ENCODE peak calls at places on chromosomes 7 and 10, in eight cellular contexts. One of them, this sample, is unnamed.

GRCh38 chr7:3134715-3135114 is 91.0 kb upstream of the CARD11 start:
- DNase-seq in IMR-90: no peak
- DNase-seq in Panc1: no peak
- DNase-seq in tibial artery: no peak
- DNase-seq in heart right ventricle: no peak
- DNase-seq in astrocyte of the spinal cord: no peak
- DNase-seq in GM12865: no peak
- DNase-seq in CD8-positive, alpha-beta T cell: no peak
- DNase-seq in this sample: no peak

GRCh38 chr10:71302874-71303568 is 16.0 kb upstream of the SLC29A3 start:
- DNase-seq in IMR-90: peak; percentile 61
- DNase-seq in Panc1: peak; percentile 24
- DNase-seq in tibial artery: no peak
- DNase-seq in heart right ventricle: no peak
- DNase-seq in astrocyte of the spinal cord: peak; percentile 56
- DNase-seq in GM12865: peak; percentile 64
- DNase-seq in CD8-positive, alpha-beta T cell: no peak
- DNase-seq in this sample: no peak

GRCh38 chr10:60816624-60817023 is 38.3 kb downstream of the CDK1 start:
- DNase-seq in IMR-90: peak; percentile 90
- DNase-seq in Panc1: peak; percentile 72
- DNase-seq in tibial artery: no peak
- DNase-seq in heart right ventricle: no peak
- DNase-seq in astrocyte of the spinal cord: peak; percentile 91
- DNase-seq in GM12865: peak; percentile 75
- DNase-seq in CD8-positive, alpha-beta T cell: peak; percentile 11
- DNase-seq in this sample: peak; percentile 84

GRCh38 chr10:131238669-131239280 is 72.7 kb downstream of the TCERG1L start:
- DNase-seq in IMR-90: no peak
- DNase-seq in Panc1: no peak
- DNase-seq in tibial artery: no peak
- DNase-seq in heart right ventricle: no peak
- DNase-seq in astrocyte of the spinal cord: no peak
- DNase-seq in GM12865: no peak
- DNase-seq in CD8-positive, alpha-beta T cell: no peak
- DNase-seq in this sample: no peak

GRCh38 chr10:53223846-53224245 is 451.3 kb upstream of the MBL2 start:
- DNase-seq in IMR-90: no peak
- DNase-seq in Panc1: no peak
- DNase-seq in tibial artery: no peak
- DNase-seq in heart right ventricle: no peak
- DNase-seq in astrocyte of the spinal cord: no peak
- DNase-seq in GM12865: no peak
- DNase-seq in CD8-positive, alpha-beta T cell: no peak
- DNase-seq in this sample: no peak

GRCh38 chr7:27944626-27945025 is 204.7 kb downstream of the TAX1BP1 start:
- DNase-seq in IMR-90: no peak
- DNase-seq in Panc1: no peak
- DNase-seq in tibial artery: no peak
- DNase-seq in heart right ventricle: no peak
- DNase-seq in astrocyte of the spinal cord: no peak
- DNase-seq in GM12865: no peak
- DNase-seq in CD8-positive, alpha-beta T cell: no peak
- DNase-seq in this sample: no peak

GRCh38 chr7:46681865-46682503 is 760.9 kb upstream of the IGFBP3 start:
- DNase-seq in IMR-90: no peak
- DNase-seq in Panc1: no peak
- DNase-seq in tibial artery: peak; percentile 71
- DNase-seq in heart right ventricle: peak; percentile 24
- DNase-seq in astrocyte of the spinal cord: no peak
- DNase-seq in GM12865: peak; percentile 24
- DNase-seq in CD8-positive, alpha-beta T cell: no peak
- DNase-seq in this sample: no peak

GRCh38 chr10:70743430-70743788 is 41.8 kb downstream of the TBATA start:
- DNase-seq in IMR-90: no peak
- DNase-seq in Panc1: no peak
- DNase-seq in tibial artery: no peak
- DNase-seq in heart right ventricle: no peak
- DNase-seq in astrocyte of the spinal cord: no peak
- DNase-seq in GM12865: no peak
- DNase-seq in CD8-positive, alpha-beta T cell: no peak
- DNase-seq in this sample: no peak

GRCh38 chr7:152711444-152711944 is 35.6 kb upstream of the XRCC2 start:
- DNase-seq in IMR-90: no peak
- DNase-seq in Panc1: no peak
- DNase-seq in tibial artery: no peak
- DNase-seq in heart right ventricle: no peak
- DNase-seq in astrocyte of the spinal cord: no peak
- DNase-seq in GM12865: no peak
- DNase-seq in CD8-positive, alpha-beta T cell: no peak
- DNase-seq in this sample: no peak

GRCh38 chr7:70051726-70052125 is 453.5 kb downstream of the AUTS2 start:
- DNase-seq in IMR-90: no peak
- DNase-seq in Panc1: no peak
- DNase-seq in tibial artery: no peak
- DNase-seq in heart right ventricle: no peak
- DNase-seq in astrocyte of the spinal cord: no peak
- DNase-seq in GM12865: no peak
- DNase-seq in CD8-positive, alpha-beta T cell: no peak
- DNase-seq in this sample: no peak

GRCh38 chr7:158044156-158044823 is 543.3 kb downstream of the PTPRN2 start:
- DNase-seq in IMR-90: no peak
- DNase-seq in Panc1: no peak
- DNase-seq in tibial artery: peak; percentile 23
- DNase-seq in heart right ventricle: no peak
- DNase-seq in astrocyte of the spinal cord: no peak
- DNase-seq in GM12865: no peak
- DNase-seq in CD8-positive, alpha-beta T cell: no peak
- DNase-seq in this sample: no peak

GRCh38 chr7:97731736-97732370 is at the start of gene TAC1:
- DNase-seq in IMR-90: no peak
- DNase-seq in Panc1: no peak
- DNase-seq in tibial artery: peak; percentile 53
- DNase-seq in heart right ventricle: no peak
- DNase-seq in astrocyte of the spinal cord: no peak
- DNase-seq in GM12865: no peak
- DNase-seq in CD8-positive, alpha-beta T cell: no peak
- DNase-seq in this sample: peak; percentile 6
- H3K4me3 ChIP-seq in IMR-90: no peak within 1 kb of the TSS
- H3K4me3 ChIP-seq in Panc1: peak within 1 kb of the TSS; percentile 8
- H3K4me3 ChIP-seq in tibial artery: peak within 1 kb of the TSS; percentile 11
- H3K4me3 ChIP-seq in heart right ventricle: peak within 1 kb of the TSS; percentile 30
- H3K4me3 ChIP-seq in astrocyte of the spinal cord: peak within 1 kb of the TSS; percentile 13
- H3K4me3 ChIP-seq in GM12865: no peak within 1 kb of the TSS
- H3K4me3 ChIP-seq in CD8-positive, alpha-beta T cell: no peak within 1 kb of the TSS
- H3K4me3 ChIP-seq in this sample: no peak within 1 kb of the TSS

DNA sequence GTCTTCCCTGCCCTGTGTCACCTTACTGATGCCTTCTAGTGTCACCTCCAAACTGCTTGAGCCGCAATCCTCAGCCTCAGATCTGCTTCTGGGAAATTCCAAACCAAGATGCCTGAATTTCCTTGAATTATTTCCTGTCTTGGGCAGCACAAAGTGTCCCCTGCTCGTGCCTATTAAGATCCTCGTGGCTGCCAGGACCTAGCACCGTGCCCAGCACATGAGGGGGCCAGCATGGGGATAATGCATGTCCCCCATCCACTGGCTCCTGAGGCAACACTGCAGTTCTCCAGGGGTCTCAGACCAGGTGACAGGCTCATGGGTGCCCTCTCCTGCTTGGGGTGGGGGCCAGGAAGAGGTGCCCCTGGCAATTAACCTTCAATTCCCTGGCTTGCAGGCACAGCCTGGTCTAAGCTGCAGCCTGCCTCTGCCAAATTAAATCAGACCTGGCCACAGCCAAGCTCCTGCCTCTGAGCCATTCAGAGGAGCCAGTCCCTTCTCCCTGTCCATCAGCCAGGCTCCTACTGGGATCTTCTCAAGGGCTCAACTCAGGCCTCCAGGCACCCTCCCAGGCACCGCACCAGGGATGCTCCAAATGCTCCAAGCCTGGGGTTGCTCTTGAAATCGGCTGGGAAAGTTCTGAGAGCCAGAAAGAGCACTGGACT is 146.6 kb downstream of the SH3PXD2A start:
- DNase-seq in IMR-90: no peak
- DNase-seq in Panc1: no peak
- DNase-seq in tibial artery: no peak
- DNase-seq in heart right ventricle: no peak
- DNase-seq in astrocyte of the spinal cord: no peak
- DNase-seq in GM12865: no peak
- DNase-seq in CD8-positive, alpha-beta T cell: no peak
- DNase-seq in this sample: no peak
- TF ChIP-seq CTCF in IMR-90: no peak
- TF ChIP-seq CTCF in Panc1: no peak
- TF ChIP-seq CTCF in tibial artery: no peak
- TF ChIP-seq CTCF in heart right ventricle: no peak
- TF ChIP-seq CTCF in astrocyte of the spinal cord: no peak
- TF ChIP-seq CTCF in GM12865: no peak
- TF ChIP-seq CTCF in CD8-positive, alpha-beta T cell: no peak
- TF ChIP-seq CTCF in this sample: no peak

GRCh38 chr10:387949-388660 is 252.8 kb downstream of the ZMYND11 start:
- DNase-seq in IMR-90: no peak
- DNase-seq in Panc1: no peak
- DNase-seq in tibial artery: peak; percentile 69
- DNase-seq in heart right ventricle: no peak
- DNase-seq in astrocyte of the spinal cord: no peak
- DNase-seq in GM12865: no peak
- DNase-seq in CD8-positive, alpha-beta T cell: no peak
- DNase-seq in this sample: no peak
- H3K4me3 ChIP-seq in IMR-90: no peak overlapping the region
- H3K4me3 ChIP-seq in Panc1: no peak overlapping the region
- H3K4me3 ChIP-seq in tibial artery: peak overlapping the region; percentile 18
- H3K4me3 ChIP-seq in heart right ventricle: no peak overlapping the region
- H3K4me3 ChIP-seq in astrocyte of the spinal cord: no peak overlapping the region
- H3K4me3 ChIP-seq in GM12865: no peak overlapping the region
- H3K4me3 ChIP-seq in CD8-positive, alpha-beta T cell: no peak overlapping the region
- H3K4me3 ChIP-seq in this sample: no peak overlapping the region

GRCh38 chr10:14953452-14954000 is 370 bp downstream of the DCLRE1C start:
- DNase-seq in IMR-90: peak; percentile 67
- DNase-seq in Panc1: no peak
- DNase-seq in tibial artery: no peak
- DNase-seq in heart right ventricle: no peak
- DNase-seq in astrocyte of the spinal cord: peak; percentile 70
- DNase-seq in GM12865: peak; percentile 86
- DNase-seq in CD8-positive, alpha-beta T cell: no peak
- DNase-seq in this sample: peak; percentile 16
- TF ChIP-seq CTCF in IMR-90: peak; percentile 19
- TF ChIP-seq CTCF in Panc1: no peak
- TF ChIP-seq CTCF in tibial artery: no peak
- TF ChIP-seq CTCF in heart right ventricle: peak; percentile 15
- TF ChIP-seq CTCF in astrocyte of the spinal cord: peak; percentile 15
- TF ChIP-seq CTCF in GM12865: no peak
- TF ChIP-seq CTCF in CD8-positive, alpha-beta T cell: no peak
- TF ChIP-seq CTCF in this sample: no peak

GRCh38 chr10:13893926-13894325 is 307.2 kb downstream of the PRPF18 start:
- DNase-seq in IMR-90: peak; percentile 47
- DNase-seq in Panc1: no peak
- DNase-seq in tibial artery: no peak
- DNase-seq in heart right ventricle: no peak
- DNase-seq in astrocyte of the spinal cord: no peak
- DNase-seq in GM12865: no peak
- DNase-seq in CD8-positive, alpha-beta T cell: no peak
- DNase-seq in this sample: no peak
- H3K4me3 ChIP-seq in IMR-90: no peak overlapping the region
- H3K4me3 ChIP-seq in Panc1: no peak overlapping the region
- H3K4me3 ChIP-seq in tibial artery: no peak overlapping the region
- H3K4me3 ChIP-seq in heart right ventricle: no peak overlapping the region
- H3K4me3 ChIP-seq in astrocyte of the spinal cord: no peak overlapping the region
- H3K4me3 ChIP-seq in GM12865: no peak overlapping the region
- H3K4me3 ChIP-seq in CD8-positive, alpha-beta T cell: no peak overlapping the region
- H3K4me3 ChIP-seq in this sample: no peak overlapping the region

DNA sequence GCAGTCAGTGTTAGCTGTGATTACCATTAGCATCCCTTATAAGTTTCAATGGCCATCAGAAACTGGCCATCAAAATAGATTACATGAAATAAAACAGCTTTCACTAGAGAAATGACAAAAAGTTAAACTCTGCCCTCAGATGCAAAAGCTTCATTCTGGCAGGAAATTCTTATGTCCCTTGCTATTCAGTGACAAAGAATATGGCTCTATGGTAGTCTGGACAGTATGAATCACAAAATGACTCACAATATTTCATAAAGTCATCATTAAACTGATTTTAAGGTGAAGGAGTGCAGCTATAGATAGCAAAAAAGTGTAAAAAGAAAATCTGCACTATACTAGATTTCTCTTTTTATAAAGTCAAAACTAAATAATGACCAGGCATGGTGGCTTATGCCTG is 43.4 kb downstream of the NSUN6 start:
- DNase-seq in IMR-90: peak; percentile 31
- DNase-seq in Panc1: no peak
- DNase-seq in tibial artery: no peak
- DNase-seq in heart right ventricle: no peak
- DNase-seq in astrocyte of the spinal cord: no peak
- DNase-seq in GM12865: no peak
- DNase-seq in CD8-positive, alpha-beta T cell: no peak
- DNase-seq in this sample: no peak
- TF ChIP-seq CTCF in IMR-90: no peak
- TF ChIP-seq CTCF in Panc1: no peak
- TF ChIP-seq CTCF in tibial artery: no peak
- TF ChIP-seq CTCF in heart right ventricle: no peak
- TF ChIP-seq CTCF in astrocyte of the spinal cord: no peak
- TF ChIP-seq CTCF in GM12865: no peak
- TF ChIP-seq CTCF in CD8-positive, alpha-beta T cell: no peak
- TF ChIP-seq CTCF in this sample: no peak